ENCODE peak calls at places on chromosome 6, in five cellular contexts. One of them, this sample, is unnamed.

GRCh38 chr6:42708096-42708495 is 14.3 kb downstream of the PRPH2 start:
- DNase-seq in naive thymus-derived CD4-positive, alpha-beta T cell: no peak
- DNase-seq in MG63: no peak
- DNase-seq in hepatocyte: no peak
- DNase-seq in CD8-positive, alpha-beta memory T cell: no peak
- DNase-seq in this sample: no peak

GRCh38 chr6:100593522-100593921 is 128.8 kb upstream of the SIM1 start:
- DNase-seq in naive thymus-derived CD4-positive, alpha-beta T cell: no peak
- DNase-seq in MG63: no peak
- DNase-seq in hepatocyte: no peak
- DNase-seq in CD8-positive, alpha-beta memory T cell: no peak
- DNase-seq in this sample: no peak

GRCh38 chr6:6810727-6811126 is 222.2 kb downstream of the LY86 start:
- DNase-seq in naive thymus-derived CD4-positive, alpha-beta T cell: peak; percentile 29
- DNase-seq in MG63: no peak
- DNase-seq in hepatocyte: no peak
- DNase-seq in CD8-positive, alpha-beta memory T cell: no peak
- DNase-seq in this sample: no peak

GRCh38 chr6:93550551-93551276 is 131.4 kb upstream of the EPHA7 start:
- DNase-seq in naive thymus-derived CD4-positive, alpha-beta T cell: no peak
- DNase-seq in MG63: no peak
- DNase-seq in hepatocyte: no peak
- DNase-seq in CD8-positive, alpha-beta memory T cell: no peak
- DNase-seq in this sample: peak; percentile 95

GRCh38 chr6:20837189-20837588 is 302.9 kb downstream of the CDKAL1 start:
- DNase-seq in naive thymus-derived CD4-positive, alpha-beta T cell: peak; percentile 39
- DNase-seq in MG63: no peak
- DNase-seq in hepatocyte: no peak
- DNase-seq in CD8-positive, alpha-beta memory T cell: peak; percentile 50
- DNase-seq in this sample: no peak

GRCh38 chr6:30135757-30136156 is at the start of gene TRIM40:
- DNase-seq in naive thymus-derived CD4-positive, alpha-beta T cell: no peak
- DNase-seq in MG63: no peak
- DNase-seq in hepatocyte: peak; percentile 77
- DNase-seq in CD8-positive, alpha-beta memory T cell: no peak
- DNase-seq in this sample: no peak

GRCh38 chr6:125519367-125519766 is 217.6 kb upstream of the HDDC2 start:
- DNase-seq in naive thymus-derived CD4-positive, alpha-beta T cell: no peak
- DNase-seq in MG63: no peak
- DNase-seq in hepatocyte: no peak
- DNase-seq in CD8-positive, alpha-beta memory T cell: no peak
- DNase-seq in this sample: peak; percentile 11

GRCh38 chr6:38612386-38612965 is 27.3 kb downstream of the BTBD9 start:
- DNase-seq in naive thymus-derived CD4-positive, alpha-beta T cell: no peak
- DNase-seq in MG63: no peak
- DNase-seq in hepatocyte: no peak
- DNase-seq in CD8-positive, alpha-beta memory T cell: no peak
- DNase-seq in this sample: no peak

GRCh38 chr6:99905209-99906106 is 88.6 kb downstream of the MCHR2 start:
- DNase-seq in naive thymus-derived CD4-positive, alpha-beta T cell: peak; percentile 24
- DNase-seq in MG63: peak; percentile 13
- DNase-seq in hepatocyte: peak; percentile 69
- DNase-seq in CD8-positive, alpha-beta memory T cell: no peak
- DNase-seq in this sample: peak; percentile 11

GRCh38 chr6:126040826-126041225 is 54.5 kb downstream of the TRMT11 start:
- DNase-seq in naive thymus-derived CD4-positive, alpha-beta T cell: no peak
- DNase-seq in MG63: peak; percentile 56
- DNase-seq in hepatocyte: peak; percentile 29
- DNase-seq in CD8-positive, alpha-beta memory T cell: no peak
- DNase-seq in this sample: no peak

DNA sequence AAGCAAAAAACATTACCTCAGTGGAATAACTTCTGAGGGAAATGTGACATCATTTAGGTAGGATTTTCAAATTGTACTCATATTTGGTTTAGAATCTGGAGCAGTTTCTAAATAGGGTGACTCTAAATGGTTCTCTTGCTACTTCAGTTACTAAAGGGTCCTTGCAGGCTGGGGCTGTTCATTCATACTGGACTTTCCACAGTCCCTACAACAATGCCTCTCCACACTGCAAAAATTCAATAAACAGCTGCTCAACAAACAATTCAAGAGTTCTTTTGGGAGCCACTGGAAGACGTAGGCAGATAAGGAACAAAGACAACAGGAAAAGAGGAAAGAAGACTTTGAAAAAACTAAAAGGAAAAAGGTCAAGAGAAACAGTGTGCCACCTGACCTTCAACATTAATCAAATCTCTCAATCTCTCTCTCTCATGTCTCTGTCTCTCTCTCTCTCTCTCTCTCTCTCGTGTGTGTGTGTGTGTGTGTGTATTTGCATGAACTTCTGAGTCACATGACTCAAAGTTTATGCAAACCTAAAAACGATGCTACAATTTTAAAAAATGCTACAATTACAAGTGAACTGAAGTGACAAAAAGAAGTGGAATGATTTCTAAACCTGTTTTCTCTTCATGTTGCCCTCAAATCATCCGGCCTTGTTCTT is 14.5 kb downstream of the NOL7 start:
- DNase-seq in naive thymus-derived CD4-positive, alpha-beta T cell: no peak
- DNase-seq in MG63: no peak
- DNase-seq in hepatocyte: no peak
- DNase-seq in CD8-positive, alpha-beta memory T cell: no peak
- DNase-seq in this sample: no peak
- H3K36me3 ChIP-seq in naive thymus-derived CD4-positive, alpha-beta T cell: peaks cover 46% of the 10 kb centered on the region
- H3K36me3 ChIP-seq in MG63: peaks cover 75% of the 10 kb centered on the region
- H3K36me3 ChIP-seq in hepatocyte: peaks cover under 1% of the 10 kb centered on the region
- H3K36me3 ChIP-seq in CD8-positive, alpha-beta memory T cell: peaks cover 15% of the 10 kb centered on the region
- H3K36me3 ChIP-seq in this sample: peaks cover 8% of the 10 kb centered on the region

GRCh38 chr6:160058603-160059215 is 62.9 kb upstream of the SLC22A1 start:
- DNase-seq in naive thymus-derived CD4-positive, alpha-beta T cell: no peak
- DNase-seq in MG63: no peak
- DNase-seq in hepatocyte: no peak
- DNase-seq in CD8-positive, alpha-beta memory T cell: no peak
- DNase-seq in this sample: no peak

GRCh38 chr6:160063771-160064413 is 57.7 kb upstream of the SLC22A1 start:
- DNase-seq in naive thymus-derived CD4-positive, alpha-beta T cell: no peak
- DNase-seq in MG63: no peak
- DNase-seq in hepatocyte: no peak
- DNase-seq in CD8-positive, alpha-beta memory T cell: no peak
- DNase-seq in this sample: no peak

GRCh38 chr6:160060920-160061447 is 60.6 kb upstream of the SLC22A1 start:
- DNase-seq in naive thymus-derived CD4-positive, alpha-beta T cell: no peak
- DNase-seq in MG63: no peak
- DNase-seq in hepatocyte: no peak
- DNase-seq in CD8-positive, alpha-beta memory T cell: no peak
- DNase-seq in this sample: no peak

GRCh38 chr6:160057080-160057479 is 64.5 kb upstream of the SLC22A1 start:
- DNase-seq in naive thymus-derived CD4-positive, alpha-beta T cell: no peak
- DNase-seq in MG63: no peak
- DNase-seq in hepatocyte: no peak
- DNase-seq in CD8-positive, alpha-beta memory T cell: no peak
- DNase-seq in this sample: no peak

GRCh38 chr6:160060221-160060620 is 61.4 kb upstream of the SLC22A1 start:
- DNase-seq in naive thymus-derived CD4-positive, alpha-beta T cell: no peak
- DNase-seq in MG63: no peak
- DNase-seq in hepatocyte: no peak
- DNase-seq in CD8-positive, alpha-beta memory T cell: no peak
- DNase-seq in this sample: no peak
- H3K36me3 ChIP-seq in naive thymus-derived CD4-positive, alpha-beta T cell: peaks cover 93% of the 10 kb centered on the region
- H3K36me3 ChIP-seq in MG63: peaks cover 29% of the 10 kb centered on the region
- H3K36me3 ChIP-seq in hepatocyte: peaks cover 7% of the 10 kb centered on the region
- H3K36me3 ChIP-seq in CD8-positive, alpha-beta memory T cell: peaks cover 79% of the 10 kb centered on the region
- H3K36me3 ChIP-seq in this sample: peaks cover 91% of the 10 kb centered on the region

DNA sequence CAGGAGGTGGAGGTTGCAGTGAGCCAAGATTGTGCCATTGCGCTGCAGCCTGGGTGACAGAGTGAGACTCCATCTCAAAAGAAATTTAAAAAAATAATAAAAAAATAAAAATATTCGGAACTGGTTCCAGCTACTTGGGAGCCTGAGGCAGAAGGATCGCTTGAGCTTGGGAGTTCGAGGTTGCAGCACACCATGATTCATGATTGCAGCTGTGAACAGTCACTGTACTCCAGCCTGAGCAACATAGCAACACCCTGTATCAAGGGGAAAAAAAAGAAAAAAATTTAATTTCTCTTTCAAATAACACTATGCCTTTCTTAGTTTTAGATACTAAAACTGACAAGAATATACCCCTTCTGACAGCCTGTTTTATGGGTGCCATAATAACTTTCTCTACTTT is 10.5 kb downstream of the KDM1B start:
- DNase-seq in naive thymus-derived CD4-positive, alpha-beta T cell: no peak
- DNase-seq in MG63: no peak
- DNase-seq in hepatocyte: no peak
- DNase-seq in CD8-positive, alpha-beta memory T cell: no peak
- DNase-seq in this sample: no peak
- H3K36me3 ChIP-seq in naive thymus-derived CD4-positive, alpha-beta T cell: peaks cover 60% of the 10 kb centered on the region
- H3K36me3 ChIP-seq in MG63: no peaks in the 10 kb centered on the region
- H3K36me3 ChIP-seq in hepatocyte: no peaks in the 10 kb centered on the region
- H3K36me3 ChIP-seq in CD8-positive, alpha-beta memory T cell: peaks cover 7% of the 10 kb centered on the region
- H3K36me3 ChIP-seq in this sample: peaks cover 5% of the 10 kb centered on the region

GRCh38 chr6:35087361-35088280 is 53.5 kb downstream of the TCP11 start:
- DNase-seq in naive thymus-derived CD4-positive, alpha-beta T cell: no peak
- DNase-seq in MG63: no peak
- DNase-seq in hepatocyte: peak; percentile 6
- DNase-seq in CD8-positive, alpha-beta memory T cell: no peak
- DNase-seq in this sample: no peak

GRCh38 chr6:35089216-35089934 is 51.8 kb downstream of the TCP11 start:
- DNase-seq in naive thymus-derived CD4-positive, alpha-beta T cell: no peak
- DNase-seq in MG63: no peak
- DNase-seq in hepatocyte: peak; percentile 3
- DNase-seq in CD8-positive, alpha-beta memory T cell: no peak
- DNase-seq in this sample: no peak

GRCh38 chr6:35086636-35087360 is 54.3 kb downstream of the TCP11 start:
- DNase-seq in naive thymus-derived CD4-positive, alpha-beta T cell: no peak
- DNase-seq in MG63: no peak
- DNase-seq in hepatocyte: no peak
- DNase-seq in CD8-positive, alpha-beta memory T cell: no peak
- DNase-seq in this sample: no peak

GRCh38 chr6:35089935-35090505 is 51.1 kb downstream of the TCP11 start:
- DNase-seq in naive thymus-derived CD4-positive, alpha-beta T cell: no peak
- DNase-seq in MG63: peak; percentile 80
- DNase-seq in hepatocyte: peak; percentile 32
- DNase-seq in CD8-positive, alpha-beta memory T cell: no peak
- DNase-seq in this sample: peak; percentile 36

GRCh38 chr6:35088281-35089215 is 52.6 kb downstream of the TCP11 start:
- DNase-seq in naive thymus-derived CD4-positive, alpha-beta T cell: no peak
- DNase-seq in MG63: no peak
- DNase-seq in hepatocyte: peak; percentile 3
- DNase-seq in CD8-positive, alpha-beta memory T cell: no peak
- DNase-seq in this sample: no peak
- H3K36me3 ChIP-seq in naive thymus-derived CD4-positive, alpha-beta T cell: peaks cover 61% of the 10 kb centered on the region
- H3K36me3 ChIP-seq in MG63: peaks cover 27% of the 10 kb centered on the region
- H3K36me3 ChIP-seq in hepatocyte: no peaks in the 10 kb centered on the region
- H3K36me3 ChIP-seq in CD8-positive, alpha-beta memory T cell: no peaks in the 10 kb centered on the region
- H3K36me3 ChIP-seq in this sample: peaks cover 5% of the 10 kb centered on the region

GRCh38 chr6:157106487-157106886 is 216.8 kb downstream of the TMEM242 start:
- DNase-seq in naive thymus-derived CD4-positive, alpha-beta T cell: no peak
- DNase-seq in MG63: peak; percentile 50
- DNase-seq in hepatocyte: no peak
- DNase-seq in CD8-positive, alpha-beta memory T cell: no peak
- DNase-seq in this sample: peak; percentile 33

GRCh38 chr6:157107571-157107914 is 215.8 kb downstream of the TMEM242 start:
- DNase-seq in naive thymus-derived CD4-positive, alpha-beta T cell: no peak
- DNase-seq in MG63: no peak
- DNase-seq in hepatocyte: no peak
- DNase-seq in CD8-positive, alpha-beta memory T cell: no peak
- DNase-seq in this sample: no peak

GRCh38 chr6:157110620-157111019 is 212.7 kb downstream of the TMEM242 start:
- DNase-seq in naive thymus-derived CD4-positive, alpha-beta T cell: no peak
- DNase-seq in MG63: no peak
- DNase-seq in hepatocyte: peak; percentile 38
- DNase-seq in CD8-positive, alpha-beta memory T cell: no peak
- DNase-seq in this sample: no peak

GRCh38 chr6:157108923-157109322 is 214.4 kb downstream of the TMEM242 start:
- DNase-seq in naive thymus-derived CD4-positive, alpha-beta T cell: no peak
- DNase-seq in MG63: no peak
- DNase-seq in hepatocyte: no peak
- DNase-seq in CD8-positive, alpha-beta memory T cell: no peak
- DNase-seq in this sample: no peak

GRCh38 chr6:157107915-157108651 is 215.2 kb downstream of the TMEM242 start:
- DNase-seq in naive thymus-derived CD4-positive, alpha-beta T cell: no peak
- DNase-seq in MG63: no peak
- DNase-seq in hepatocyte: peak; percentile 59
- DNase-seq in CD8-positive, alpha-beta memory T cell: no peak
- DNase-seq in this sample: no peak
- H3K36me3 ChIP-seq in naive thymus-derived CD4-positive, alpha-beta T cell: peaks cover 11% of the 10 kb centered on the region
- H3K36me3 ChIP-seq in MG63: peaks cover 3% of the 10 kb centered on the region
- H3K36me3 ChIP-seq in hepatocyte: no peaks in the 10 kb centered on the region
- H3K36me3 ChIP-seq in CD8-positive, alpha-beta memory T cell: no peaks in the 10 kb centered on the region
- H3K36me3 ChIP-seq in this sample: peaks cover under 1% of the 10 kb centered on the region

DNA sequence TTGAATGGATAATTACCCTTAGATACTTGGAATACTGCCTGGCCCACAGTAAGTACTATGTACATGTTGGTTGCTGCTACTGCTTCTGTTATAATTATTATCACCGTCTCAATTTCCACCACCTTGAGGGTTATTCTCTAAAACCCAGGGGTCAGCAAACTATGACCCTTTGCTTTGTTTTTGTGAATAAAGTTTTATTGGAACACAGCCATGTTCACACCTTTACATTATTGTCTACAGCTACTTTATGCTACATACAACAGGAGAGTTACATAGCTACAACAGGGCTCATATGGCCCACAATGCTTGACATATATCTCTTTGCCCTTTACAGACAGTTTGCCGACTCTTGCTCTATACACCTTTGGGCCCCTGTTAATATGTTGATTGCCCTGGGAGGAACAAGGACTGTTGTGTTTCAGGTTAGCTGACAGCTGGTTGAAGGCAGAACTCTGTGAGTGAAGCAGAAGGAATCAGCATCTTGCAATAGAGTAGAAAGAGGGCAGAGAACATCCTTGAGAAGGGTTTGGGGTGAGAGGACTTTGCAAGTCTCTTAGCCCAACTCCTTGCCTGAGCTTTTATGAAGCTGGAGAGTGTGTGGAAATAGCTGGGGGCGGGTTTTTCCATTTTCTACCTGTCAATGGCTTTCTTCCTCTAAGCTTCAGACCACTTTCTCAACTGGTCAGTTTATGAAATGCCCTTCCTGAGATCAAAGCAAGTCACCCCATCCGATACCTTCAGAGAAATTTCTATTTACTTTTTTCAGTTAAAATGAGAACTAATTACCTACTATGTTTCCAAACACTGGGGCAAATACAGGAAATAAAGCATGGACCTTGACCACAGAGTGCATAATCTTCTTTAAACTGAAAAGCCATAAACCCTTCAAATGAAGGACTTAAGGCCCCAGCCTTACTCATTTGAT is 3.5 kb upstream of the MEP1A start:
- DNase-seq in naive thymus-derived CD4-positive, alpha-beta T cell: no peak
- DNase-seq in MG63: no peak
- DNase-seq in hepatocyte: peak; percentile 59
- DNase-seq in CD8-positive, alpha-beta memory T cell: no peak
- DNase-seq in this sample: no peak
- H3K36me3 ChIP-seq in naive thymus-derived CD4-positive, alpha-beta T cell: no peaks in the 10 kb centered on the region
- H3K36me3 ChIP-seq in MG63: no peaks in the 10 kb centered on the region
- H3K36me3 ChIP-seq in hepatocyte: no peaks in the 10 kb centered on the region
- H3K36me3 ChIP-seq in CD8-positive, alpha-beta memory T cell: no peaks in the 10 kb centered on the region
- H3K36me3 ChIP-seq in this sample: no peaks in the 10 kb centered on the region

DNA sequence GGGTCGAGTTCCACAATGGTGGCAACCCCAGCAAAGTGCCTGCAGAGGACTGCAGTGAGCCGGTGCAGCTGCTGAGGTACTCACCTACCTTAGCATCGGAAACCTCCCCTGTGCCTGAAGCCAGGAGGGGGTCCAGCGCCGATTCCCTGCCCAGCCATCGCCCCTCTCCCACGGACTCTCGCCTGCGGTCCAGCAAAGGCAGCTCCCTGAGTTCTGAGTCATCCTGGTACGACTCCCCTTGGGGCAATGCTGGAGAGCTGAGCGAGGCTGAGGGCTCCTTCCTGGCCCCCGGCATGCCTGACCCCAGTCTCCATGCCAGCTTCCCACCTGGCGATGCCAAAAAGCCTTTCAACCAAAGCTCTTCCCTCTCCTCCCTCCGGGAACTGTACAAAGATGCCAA is 134.1 kb upstream of the CLDN20 start:
- DNase-seq in naive thymus-derived CD4-positive, alpha-beta T cell: no peak
- DNase-seq in MG63: no peak
- DNase-seq in hepatocyte: no peak
- DNase-seq in CD8-positive, alpha-beta memory T cell: no peak
- DNase-seq in this sample: no peak
- H3K36me3 ChIP-seq in naive thymus-derived CD4-positive, alpha-beta T cell: no peaks in the 10 kb centered on the region
- H3K36me3 ChIP-seq in MG63: no peaks in the 10 kb centered on the region
- H3K36me3 ChIP-seq in hepatocyte: no peaks in the 10 kb centered on the region
- H3K36me3 ChIP-seq in CD8-positive, alpha-beta memory T cell: no peaks in the 10 kb centered on the region
- H3K36me3 ChIP-seq in this sample: peaks cover 3% of the 10 kb centered on the region

This sample was measured in SJCRH30.